ENCODE peak calls at places on chromosomes 12 and 14, in seven cellular contexts. One of them, this sample, is unnamed.

GRCh38 chr12:17579148-17580026 is 510.6 kb downstream of the RERGL start:
- DNase-seq in NCI-H345: peak
- DNase-seq in T47D: no peak
- DNase-seq in smooth muscle cell of the brain vasculature: no peak
- DNase-seq in mesothelial cell of epicardium: no peak
- DNase-seq in A549: no peak
- DNase-seq in naive B cell: no peak
- DNase-seq in this sample: no peak

GRCh38 chr12:120439646-120440247 is 1.8 kb downstream of the COX6A1 start:
- DNase-seq in NCI-H345: peak
- DNase-seq in T47D: peak
- DNase-seq in smooth muscle cell of the brain vasculature: no peak
- DNase-seq in mesothelial cell of epicardium: peak
- DNase-seq in A549: peak
- DNase-seq in naive B cell: peak
- DNase-seq in this sample: peak

GRCh38 chr14:61582815-61583214 is 112.5 kb upstream of the HIF1A start:
- DNase-seq in NCI-H345: no peak
- DNase-seq in T47D: no peak
- DNase-seq in smooth muscle cell of the brain vasculature: no peak
- DNase-seq in mesothelial cell of epicardium: no peak
- DNase-seq in A549: no peak
- DNase-seq in naive B cell: no peak
- DNase-seq in this sample: no peak

GRCh38 chr14:50823051-50823762 is 7.8 kb downstream of the NIN start:
- DNase-seq in NCI-H345: peak
- DNase-seq in T47D: no peak
- DNase-seq in smooth muscle cell of the brain vasculature: no peak
- DNase-seq in mesothelial cell of epicardium: no peak
- DNase-seq in A549: no peak
- DNase-seq in naive B cell: no peak
- DNase-seq in this sample: no peak

GRCh38 chr12:44795970-44796369 is 80.1 kb downstream of the NELL2 start:
- DNase-seq in NCI-H345: no peak
- DNase-seq in T47D: no peak
- DNase-seq in smooth muscle cell of the brain vasculature: no peak
- DNase-seq in mesothelial cell of epicardium: no peak
- DNase-seq in A549: no peak
- DNase-seq in naive B cell: no peak
- DNase-seq in this sample: no peak

GRCh38 chr14:71463807-71464206 is 468.4 kb upstream of the RGS6 start:
- DNase-seq in NCI-H345: no peak
- DNase-seq in T47D: no peak
- DNase-seq in smooth muscle cell of the brain vasculature: no peak
- DNase-seq in mesothelial cell of epicardium: no peak
- DNase-seq in A549: no peak
- DNase-seq in naive B cell: no peak
- DNase-seq in this sample: no peak

GRCh38 chr12:95591731-95592130 is 40.5 kb upstream of the USP44 start:
- DNase-seq in NCI-H345: no peak
- DNase-seq in T47D: no peak
- DNase-seq in smooth muscle cell of the brain vasculature: no peak
- DNase-seq in mesothelial cell of epicardium: no peak
- DNase-seq in A549: no peak
- DNase-seq in naive B cell: no peak
- DNase-seq in this sample: no peak

GRCh38 chr12:30138483-30138882 is 354.7 kb upstream of the TMTC1 start:
- DNase-seq in NCI-H345: no peak
- DNase-seq in T47D: no peak
- DNase-seq in smooth muscle cell of the brain vasculature: no peak
- DNase-seq in mesothelial cell of epicardium: no peak
- DNase-seq in A549: no peak
- DNase-seq in naive B cell: no peak
- DNase-seq in this sample: no peak

GRCh38 chr12:44972746-44973421 is 78.0 kb downstream of the DBX2 start:
- DNase-seq in NCI-H345: no peak
- DNase-seq in T47D: no peak
- DNase-seq in smooth muscle cell of the brain vasculature: no peak
- DNase-seq in mesothelial cell of epicardium: no peak
- DNase-seq in A549: peak
- DNase-seq in naive B cell: no peak
- DNase-seq in this sample: no peak

This sample was measured in 8988T.